ENCODE peak calls at places on chromosomes 16 and 17, in nine cellular contexts. One of them, this sample, is unnamed.

GRCh38 chr16:86530251-86531192 is 20.2 kb downstream of the FOXF1 start:
- DNase-seq in aorta: no peak
- DNase-seq in T follicular helper cell: no peak
- DNase-seq in D341Med: no peak
- DNase-seq in AG04450: no peak
- DNase-seq in hippocampal formation: no peak
- DNase-seq in cortex of kidney: no peak
- DNase-seq in GM04503: no peak
- DNase-seq in fibroblast of lung: peak; percentile 44
- DNase-seq in this sample: no peak

GRCh38 chr17:50588391-50589111 is 28.0 kb downstream of the CACNA1G start:
- DNase-seq in aorta: no peak
- DNase-seq in T follicular helper cell: no peak
- DNase-seq in D341Med: no peak
- DNase-seq in AG04450: no peak
- DNase-seq in hippocampal formation: no peak
- DNase-seq in cortex of kidney: no peak
- DNase-seq in GM04503: no peak
- DNase-seq in fibroblast of lung: no peak
- DNase-seq in this sample: no peak

GRCh38 chr16:25012525-25012991 is 2.6 kb downstream of the ARHGAP17 start:
- DNase-seq in aorta: no peak
- DNase-seq in T follicular helper cell: no peak
- DNase-seq in D341Med: no peak
- DNase-seq in AG04450: no peak
- DNase-seq in hippocampal formation: no peak
- DNase-seq in cortex of kidney: no peak
- DNase-seq in GM04503: peak; percentile 91
- DNase-seq in fibroblast of lung: peak; percentile 81
- DNase-seq in this sample: no peak

GRCh38 chr16:71179569-71179968 is 51.0 kb downstream of the HYDIN start:
- DNase-seq in aorta: no peak
- DNase-seq in T follicular helper cell: no peak
- DNase-seq in D341Med: no peak
- DNase-seq in AG04450: no peak
- DNase-seq in hippocampal formation: no peak
- DNase-seq in cortex of kidney: no peak
- DNase-seq in GM04503: no peak
- DNase-seq in fibroblast of lung: no peak
- DNase-seq in this sample: no peak

GRCh38 chr16:72876221-72876620 is 171.7 kb downstream of the ZFHX3 start:
- DNase-seq in aorta: peak; percentile 89
- DNase-seq in T follicular helper cell: no peak
- DNase-seq in D341Med: no peak
- DNase-seq in AG04450: peak; percentile 73
- DNase-seq in hippocampal formation: no peak
- DNase-seq in cortex of kidney: no peak
- DNase-seq in GM04503: no peak
- DNase-seq in fibroblast of lung: peak; percentile 96
- DNase-seq in this sample: no peak

GRCh38 chr17:71631483-71631882 is 489.3 kb upstream of the SOX9 start:
- DNase-seq in aorta: no peak
- DNase-seq in T follicular helper cell: no peak
- DNase-seq in D341Med: no peak
- DNase-seq in AG04450: no peak
- DNase-seq in hippocampal formation: no peak
- DNase-seq in cortex of kidney: no peak
- DNase-seq in GM04503: peak; percentile 42
- DNase-seq in fibroblast of lung: peak; percentile 80
- DNase-seq in this sample: no peak

GRCh38 chr17:39169101-39169500 is 3.1 kb upstream of the ARL5C start:
- DNase-seq in aorta: no peak
- DNase-seq in T follicular helper cell: no peak
- DNase-seq in D341Med: no peak
- DNase-seq in AG04450: no peak
- DNase-seq in hippocampal formation: no peak
- DNase-seq in cortex of kidney: no peak
- DNase-seq in GM04503: no peak
- DNase-seq in fibroblast of lung: no peak
- DNase-seq in this sample: no peak

GRCh38 chr16:3038256-3038655 is 1.5 kb upstream of the BICDL2 start:
- DNase-seq in aorta: no peak
- DNase-seq in T follicular helper cell: no peak
- DNase-seq in D341Med: no peak
- DNase-seq in AG04450: no peak
- DNase-seq in hippocampal formation: no peak
- DNase-seq in cortex of kidney: no peak
- DNase-seq in GM04503: no peak
- DNase-seq in fibroblast of lung: no peak
- DNase-seq in this sample: no peak

GRCh38 chr17:58184308-58184985 is 8.1 kb upstream of the EPX start:
- DNase-seq in aorta: no peak
- DNase-seq in T follicular helper cell: no peak
- DNase-seq in D341Med: no peak
- DNase-seq in AG04450: peak; percentile 8
- DNase-seq in hippocampal formation: no peak
- DNase-seq in cortex of kidney: no peak
- DNase-seq in GM04503: no peak
- DNase-seq in fibroblast of lung: peak; percentile 86
- DNase-seq in this sample: no peak

GRCh38 chr16:2915196-2915929 is 3.6 kb downstream of the FLYWCH1 start:
- DNase-seq in aorta: no peak
- DNase-seq in T follicular helper cell: no peak
- DNase-seq in D341Med: no peak
- DNase-seq in AG04450: no peak
- DNase-seq in hippocampal formation: no peak
- DNase-seq in cortex of kidney: no peak
- DNase-seq in GM04503: no peak
- DNase-seq in fibroblast of lung: no peak
- DNase-seq in this sample: no peak

GRCh38 chr17:2855063-2855600 is 58.9 kb downstream of the RAP1GAP2 start:
- DNase-seq in aorta: no peak
- DNase-seq in T follicular helper cell: no peak
- DNase-seq in D341Med: no peak
- DNase-seq in AG04450: no peak
- DNase-seq in hippocampal formation: no peak
- DNase-seq in cortex of kidney: no peak
- DNase-seq in GM04503: no peak
- DNase-seq in fibroblast of lung: peak; percentile 16
- DNase-seq in this sample: no peak

GRCh38 chr17:49468827-49469385 is 26.2 kb upstream of the NGFR start:
- DNase-seq in aorta: no peak
- DNase-seq in T follicular helper cell: no peak
- DNase-seq in D341Med: no peak
- DNase-seq in AG04450: no peak
- DNase-seq in hippocampal formation: no peak
- DNase-seq in cortex of kidney: no peak
- DNase-seq in GM04503: no peak
- DNase-seq in fibroblast of lung: no peak
- DNase-seq in this sample: no peak

GRCh38 chr17:64622931-64623654 is 39.0 kb downstream of the SMURF2 start:
- DNase-seq in aorta: no peak
- DNase-seq in T follicular helper cell: no peak
- DNase-seq in D341Med: no peak
- DNase-seq in AG04450: no peak
- DNase-seq in hippocampal formation: no peak
- DNase-seq in cortex of kidney: no peak
- DNase-seq in GM04503: peak; percentile 60
- DNase-seq in fibroblast of lung: peak; percentile 92
- DNase-seq in this sample: no peak

GRCh38 chr16:84848991-84849634 is 29.3 kb downstream of the CRISPLD2 start:
- DNase-seq in aorta: no peak
- DNase-seq in T follicular helper cell: no peak
- DNase-seq in D341Med: no peak
- DNase-seq in AG04450: no peak
- DNase-seq in hippocampal formation: no peak
- DNase-seq in cortex of kidney: no peak
- DNase-seq in GM04503: no peak
- DNase-seq in fibroblast of lung: no peak
- DNase-seq in this sample: no peak

GRCh38 chr16:66961065-66961744 is at the start of gene CES3:
- DNase-seq in aorta: peak; percentile 68
- DNase-seq in T follicular helper cell: peak; percentile 34
- DNase-seq in D341Med: peak; percentile 86
- DNase-seq in AG04450: peak; percentile 20
- DNase-seq in hippocampal formation: peak; percentile 11
- DNase-seq in cortex of kidney: no peak
- DNase-seq in GM04503: no peak
- DNase-seq in fibroblast of lung: peak; percentile 42
- DNase-seq in this sample: peak; percentile 62

GRCh38 chr17:75396781-75397180 is 8.7 kb downstream of the GRB2 start:
- DNase-seq in aorta: no peak
- DNase-seq in T follicular helper cell: no peak
- DNase-seq in D341Med: no peak
- DNase-seq in AG04450: no peak
- DNase-seq in hippocampal formation: no peak
- DNase-seq in cortex of kidney: no peak
- DNase-seq in GM04503: no peak
- DNase-seq in fibroblast of lung: no peak
- DNase-seq in this sample: no peak

GRCh38 chr17:81126281-81127132 is 38.8 kb upstream of the PVALEF start:
- DNase-seq in aorta: no peak
- DNase-seq in T follicular helper cell: no peak
- DNase-seq in D341Med: no peak
- DNase-seq in AG04450: no peak
- DNase-seq in hippocampal formation: peak; percentile 28
- DNase-seq in cortex of kidney: no peak
- DNase-seq in GM04503: no peak
- DNase-seq in fibroblast of lung: no peak
- DNase-seq in this sample: no peak

GRCh38 chr16:68444058-68444657 is 4.2 kb downstream of the SMPD3 start:
- DNase-seq in aorta: no peak
- DNase-seq in T follicular helper cell: no peak
- DNase-seq in D341Med: no peak
- DNase-seq in AG04450: no peak
- DNase-seq in hippocampal formation: no peak
- DNase-seq in cortex of kidney: no peak
- DNase-seq in GM04503: no peak
- DNase-seq in fibroblast of lung: peak; percentile 29
- DNase-seq in this sample: peak; percentile 64

GRCh38 chr17:55433629-55434422 is 12.2 kb upstream of the MMD start:
- DNase-seq in aorta: no peak
- DNase-seq in T follicular helper cell: no peak
- DNase-seq in D341Med: no peak
- DNase-seq in AG04450: peak; percentile 89
- DNase-seq in hippocampal formation: no peak
- DNase-seq in cortex of kidney: no peak
- DNase-seq in GM04503: peak; percentile 85
- DNase-seq in fibroblast of lung: peak; percentile 87
- DNase-seq in this sample: peak; percentile 45

GRCh38 chr17:44589316-44590071 is 32.2 kb downstream of the FZD2 start:
- DNase-seq in aorta: no peak
- DNase-seq in T follicular helper cell: no peak
- DNase-seq in D341Med: no peak
- DNase-seq in AG04450: no peak
- DNase-seq in hippocampal formation: no peak
- DNase-seq in cortex of kidney: no peak
- DNase-seq in GM04503: peak; percentile 18
- DNase-seq in fibroblast of lung: peak; percentile 74
- DNase-seq in this sample: no peak

GRCh38 chr17:19744492-19744891 is 3.6 kb downstream of the ALDH3A1 start:
- DNase-seq in aorta: no peak
- DNase-seq in T follicular helper cell: no peak
- DNase-seq in D341Med: no peak
- DNase-seq in AG04450: no peak
- DNase-seq in hippocampal formation: no peak
- DNase-seq in cortex of kidney: no peak
- DNase-seq in GM04503: no peak
- DNase-seq in fibroblast of lung: no peak
- DNase-seq in this sample: peak; percentile 21

GRCh38 chr16:54993496-54993895 is 62.8 kb downstream of the IRX5 start:
- DNase-seq in aorta: no peak
- DNase-seq in T follicular helper cell: no peak
- DNase-seq in D341Med: no peak
- DNase-seq in AG04450: no peak
- DNase-seq in hippocampal formation: no peak
- DNase-seq in cortex of kidney: no peak
- DNase-seq in GM04503: no peak
- DNase-seq in fibroblast of lung: no peak
- DNase-seq in this sample: no peak

GRCh38 chr17:67107811-67108210 is 63.5 kb downstream of the CACNG1 start:
- DNase-seq in aorta: no peak
- DNase-seq in T follicular helper cell: no peak
- DNase-seq in D341Med: no peak
- DNase-seq in AG04450: no peak
- DNase-seq in hippocampal formation: no peak
- DNase-seq in cortex of kidney: no peak
- DNase-seq in GM04503: peak; percentile 31
- DNase-seq in fibroblast of lung: no peak
- DNase-seq in this sample: no peak

GRCh38 chr16:11497851-11498289 is 88.8 kb downstream of the LITAF start:
- DNase-seq in aorta: no peak
- DNase-seq in T follicular helper cell: no peak
- DNase-seq in D341Med: no peak
- DNase-seq in AG04450: no peak
- DNase-seq in hippocampal formation: no peak
- DNase-seq in cortex of kidney: no peak
- DNase-seq in GM04503: peak; percentile 7
- DNase-seq in fibroblast of lung: peak; percentile 67
- DNase-seq in this sample: no peak

GRCh38 chr17:80030730-80031410 is 4.8 kb downstream of the TBC1D16 start:
- DNase-seq in aorta: no peak
- DNase-seq in T follicular helper cell: no peak
- DNase-seq in D341Med: peak; percentile 83
- DNase-seq in AG04450: no peak
- DNase-seq in hippocampal formation: no peak
- DNase-seq in cortex of kidney: no peak
- DNase-seq in GM04503: no peak
- DNase-seq in fibroblast of lung: no peak
- DNase-seq in this sample: no peak